ENCODE peak calls at places on chromosomes 6 and 20, in seven cellular contexts. I is prostate gland, Q is adrenal gland, A is tibial nerve, G is stomach, R is ovary, K is transverse colon. C is an unnamed sample.
A peak's percentile ranks its signal among the peaks of the same experiment; 100 is the strongest.

GRCh38 chr6:7004581-7005297 is 103.0 kb upstream of the RREB1 start:
- DNase-seq in A (no peak), I (no peak), Q (no peak), K (no peak), G (no peak), R (no peak), C (no peak)

GRCh38 chr20:63658749-63659187 is 656 bp downstream of the RTEL1 start:
- DNase-seq in R (no peak), G (no peak), A (no peak), Q (peak; percentile 39), K (no peak), I (no peak), C (no peak)

GRCh38 chr6:87702589-87702945 is 534 bp upstream of the AKIRIN2 start:
- DNase-seq in Q (no peak), R (no peak), I (no peak), G (no peak), K (no peak), A (no peak), C (no peak)

GRCh38 chr6:141153563-141153962 is 979.2 kb upstream of the GJE1 start:
- DNase-seq in I (no peak), A (no peak), K (no peak), R (no peak), Q (no peak), G (no peak), C (no peak)

GRCh38 chr6:132734694-132735236 is 20.9 kb upstream of the VNN1 start:
- DNase-seq in G (no peak), K (no peak), I (no peak), Q (no peak), A (no peak), R (no peak), C (no peak)

GRCh38 chr6:142242269-142242668 is 59.5 kb upstream of the ADGRG6 start:
- DNase-seq in R (no peak), A (no peak), K (no peak), G (no peak), I (no peak), Q (no peak), C (no peak)

GRCh38 chr20:56504373-56505005 is 20.1 kb upstream of the FAM209A start:
- DNase-seq in A (no peak), Q (no peak), K (no peak), I (no peak), R (no peak), G (no peak), C (no peak)

GRCh38 chr6:129638055-129639019 is 71.6 kb downstream of the ARHGAP18 start:
- DNase-seq in K (no peak), I (no peak), G (no peak), Q (peak; percentile 77), A (no peak), R (peak; percentile 61), C (no peak)

GRCh38 chr20:44615876-44616603 is 33.7 kb downstream of the PKIG start:
- DNase-seq in I (no peak), K (no peak), G (no peak), R (no peak), Q (peak; percentile 72), A (no peak), C (no peak)

GRCh38 chr20:20549267-20549612 is 163.2 kb downstream of the RALGAPA2 start:
- DNase-seq in A (no peak), Q (no peak), G (peak; percentile 33), I (no peak), K (no peak), R (no peak), C (no peak)

GRCh38 chr6:154683756-154684523 is 49.3 kb upstream of the SCAF8 start:
- DNase-seq in R (no peak), K (no peak), G (no peak), A (no peak), I (no peak), Q (no peak), C (peak; percentile 12)

GRCh38 chr20:19699132-19699971 is 58.7 kb upstream of the RIN2 start:
- DNase-seq in G (no peak), A (no peak), K (no peak), I (no peak), Q (no peak), R (no peak), C (peak; percentile 55)

GRCh38 chr6:136525586-136526195 is 24.5 kb downstream of the MAP7 start:
- DNase-seq in I (no peak), R (no peak), Q (no peak), A (no peak), K (no peak), G (no peak), C (no peak)

GRCh38 chr6:8462169-8462568 is 26.8 kb upstream of the SLC35B3 start:
- DNase-seq in G (no peak), R (no peak), I (no peak), K (no peak), A (no peak), Q (no peak), C (no peak)

GRCh38 chr6:141048451-141048850 is 1084.3 kb upstream of the GJE1 start:
- DNase-seq in K (no peak), R (no peak), G (no peak), I (no peak), Q (no peak), A (no peak), C (no peak)

GRCh38 chr20:16975682-16976081 is 227.5 kb downstream of the OTOR start:
- DNase-seq in R (no peak), Q (no peak), A (no peak), G (no peak), I (no peak), K (no peak), C (no peak)

GRCh38 chr6:99330159-99330558 is 19.3 kb downstream of the FAXC start:
- DNase-seq in G (peak; percentile 43), K (peak; percentile 57), I (peak; percentile 51), Q (peak; percentile 77), R (peak; percentile 17), A (no peak), C (peak; percentile 29)

GRCh38 chr6:158322724-158323560 is 10.7 kb downstream of the TULP4 start:
- DNase-seq in K (no peak), I (no peak), G (no peak), A (no peak), R (no peak), Q (peak; percentile 24), C (no peak)

GRCh38 chr20:44614525-44614924 is 32.1 kb downstream of the PKIG start:
- DNase-seq in Q (no peak), G (no peak), I (no peak), K (no peak), A (no peak), R (no peak), C (no peak)

GRCh38 chr6:94501546-94501945 is 1075.8 kb upstream of the MANEA start:
- DNase-seq in Q (no peak), K (no peak), G (no peak), A (no peak), I (no peak), R (no peak), C (no peak)

GRCh38 chr6:112066606-112067005 is 12.7 kb downstream of the CCN6 start:
- DNase-seq in I (no peak), G (no peak), Q (no peak), K (no peak), A (no peak), R (no peak), C (no peak)

GRCh38 chr6:105080279-105080678 is 99.5 kb downstream of the POPDC3 start:
- DNase-seq in K (no peak), A (no peak), Q (no peak), G (no peak), R (no peak), I (no peak), C (no peak)

GRCh38 chr6:127303917-127304316 is 37.3 kb downstream of the RNF146 start:
- DNase-seq in K (no peak), I (no peak), R (no peak), G (no peak), Q (no peak), A (no peak), C (no peak)

GRCh38 chr20:51423810-51424209 is 118.7 kb downstream of the NFATC2 start:
- DNase-seq in R (no peak), I (no peak), A (no peak), K (no peak), G (no peak), Q (no peak), C (no peak)

GRCh38 chr20:36861875-36862801 is 13.8 kb upstream of the TLDC2 start:
- DNase-seq in A (peak; percentile 85), I (peak; percentile 98), G (peak; percentile 52), R (peak; percentile 87), Q (peak; percentile 97), K (peak; percentile 80), C (peak; percentile 96)
- TF ChIP-seq POLR2A in A (peak; percentile 87), I (peak; percentile 66), G (no peak), R (peak; percentile 80), Q (peak; percentile 59), K (peak; percentile 40), C (peak; percentile 94)

GRCh38 chr6:33840064-33840926 is 36.5 kb upstream of the MLN start:
- DNase-seq in A (no peak), I (no peak), R (peak; percentile 24), K (peak; percentile 11), G (no peak), Q (peak; percentile 72), C (peak; percentile 96)
- TF ChIP-seq POLR2A in A (no peak), I (no peak), R (no peak), K (no peak), G (no peak), Q (no peak), C (peak; percentile 11)

DNA sequence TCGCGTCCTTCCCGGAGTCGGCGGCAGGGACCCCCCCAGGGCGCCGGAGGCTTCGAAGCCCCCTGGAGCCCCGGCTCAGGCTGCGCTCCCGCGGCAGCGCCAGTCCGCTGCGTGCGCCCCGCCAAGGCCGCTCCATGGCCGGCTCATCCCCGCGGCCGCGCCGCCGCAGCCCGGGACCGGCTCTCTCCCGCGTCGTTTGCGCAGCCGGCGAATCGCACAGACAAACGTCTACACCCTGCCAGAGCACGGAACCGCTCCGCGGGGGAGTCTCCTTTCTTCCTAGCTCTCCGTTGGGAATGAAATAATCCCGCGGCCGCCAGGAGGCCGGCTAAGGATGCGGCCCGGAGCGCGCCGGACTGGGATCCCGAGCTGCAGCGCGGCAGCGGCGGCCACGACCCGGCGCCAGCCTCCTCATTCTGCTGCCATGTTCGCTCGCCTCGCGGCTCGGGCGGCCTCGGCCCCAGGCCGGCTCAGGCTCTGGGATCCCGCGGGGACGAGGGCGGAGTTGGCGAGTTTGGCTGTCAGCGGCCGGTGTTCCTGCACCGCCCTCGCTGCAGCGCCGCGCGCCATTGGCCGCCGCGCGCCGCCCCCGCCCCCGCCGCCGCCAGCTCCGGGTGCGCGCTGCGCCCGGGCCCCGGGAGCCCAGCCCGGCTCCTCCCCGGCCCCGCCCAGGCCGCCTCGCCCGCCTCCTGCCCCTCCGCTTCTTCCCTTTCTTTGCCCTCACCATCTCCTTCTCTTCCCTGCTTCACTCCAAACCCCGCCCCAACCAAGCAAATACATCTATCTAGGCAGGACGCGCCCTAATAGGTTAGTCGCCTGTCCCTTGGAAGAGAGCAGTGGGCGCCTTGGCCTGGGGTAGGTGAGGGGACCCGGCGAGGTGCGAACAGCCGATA is at the start of gene GFOD1:
- DNase-seq in G (peak; percentile 86), A (peak; percentile 77), K (peak; percentile 90), Q (peak; percentile 86), R (peak; percentile 63), I (peak; percentile 83), C (peak; percentile 96)
- TF ChIP-seq POLR2A in G (peak; percentile 33), A (peak; percentile 75), K (peak; percentile 88), Q (no peak), R (peak; percentile 34), I (peak; percentile 83), C (peak; percentile 94)

DNA sequence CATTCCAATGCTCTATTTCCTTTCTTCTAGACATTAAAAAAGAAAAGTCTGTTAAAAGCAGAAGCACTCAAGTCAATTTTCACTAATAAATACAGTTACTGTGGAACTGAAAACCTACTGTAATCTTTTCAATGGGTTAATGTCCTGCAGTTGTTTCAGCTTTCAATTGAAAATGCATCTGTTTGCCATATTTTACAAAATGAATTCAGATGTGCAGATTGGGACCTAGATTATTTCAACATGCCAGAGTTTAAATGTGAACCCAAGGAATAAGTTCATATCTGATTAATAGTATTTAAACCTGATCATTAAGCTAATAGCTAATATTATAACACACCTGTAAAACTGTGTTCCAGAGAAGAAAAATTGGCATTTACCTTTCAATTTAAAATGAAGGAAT is 9.7 kb downstream of the SUPT3H start:
- DNase-seq in G (no peak), Q (no peak), I (no peak), K (no peak), R (no peak), A (no peak), C (no peak)
- TF ChIP-seq POLR2A in G (no peak), Q (no peak), I (no peak), K (no peak), R (no peak), A (no peak), C (no peak)

C was measured in H54.